ENCODE peak calls at places on chromosomes 2 and 18, in seven cellular contexts. H is neuronal stem cell, R is H1, U is mesendoderm, X is IMR-90, C is H9, J is mesenchymal stem cell. O is an unnamed sample.

GRCh38 chr2:217398860-217399259 is 539.0 kb upstream of the TNP1 start:
- DNase-seq in X (no peak), R (no peak), C (no peak), H (no peak), J (no peak), U (no peak), O (no peak)

GRCh38 chr2:71223767-71224333 is 3.1 kb downstream of the PAIP2B start:
- DNase-seq in H (peak), X (peak), R (no peak), C (peak), J (peak), U (peak), O (peak)

GRCh38 chr2:62163106-62163831 is 32.6 kb upstream of the B3GNT2 start:
- DNase-seq in X (no peak), C (no peak), R (no peak), H (no peak), J (no peak), U (peak), O (no peak)

GRCh38 chr2:152440460-152440859 is 105.5 kb downstream of the FMNL2 start:
- DNase-seq in J (no peak), H (no peak), C (no peak), R (no peak), X (no peak), U (no peak), O (peak)

GRCh38 chr2:28952806-28953190 is 28.3 kb upstream of the TOGARAM2 start:
- DNase-seq in U (peak), C (no peak), R (no peak), X (no peak), J (no peak), H (no peak), O (no peak)

GRCh38 chr18:79882522-79883241 is 68.8 kb downstream of the SLC66A2 start:
- DNase-seq in X (no peak), J (no peak), C (peak), R (no peak), H (no peak), U (no peak), O (no peak)

GRCh38 chr2:190215620-190216019 is 104.0 kb downstream of the HIBCH start:
- DNase-seq in H (peak), J (no peak), C (no peak), U (no peak), R (no peak), X (no peak), O (no peak)

GRCh38 chr2:37984589-37984988 is 59.5 kb downstream of the RMDN2 start:
- DNase-seq in X (peak), J (peak), C (no peak), U (peak), H (no peak), R (no peak), O (no peak)

GRCh38 chr2:24021122-24021998 is 11.5 kb downstream of the MFSD2B start:
- DNase-seq in H (no peak), J (no peak), U (peak), R (peak), X (no peak), C (peak), O (peak)

GRCh38 chr2:241359481-241360045 is 3.5 kb downstream of the FARP2 start:
- DNase-seq in J (no peak), X (no peak), H (no peak), C (no peak), R (no peak), U (no peak), O (no peak)

GRCh38 chr2:175111200-175111657 is 56.8 kb downstream of the ATF2 start:
- DNase-seq in R (no peak), H (peak), X (peak), J (peak), C (no peak), U (peak), O (peak)

GRCh38 chr18:22971038-22971437 is 37.9 kb downstream of the RBBP8 start:
- DNase-seq in C (no peak), J (no peak), X (peak), U (no peak), R (no peak), H (no peak), O (no peak)

GRCh38 chr2:176189666-176190641 is 1.5 kb downstream of the HOXD1 start:
- DNase-seq in H (no peak), C (peak), U (no peak), X (no peak), J (no peak), R (no peak), O (no peak)

DNA sequence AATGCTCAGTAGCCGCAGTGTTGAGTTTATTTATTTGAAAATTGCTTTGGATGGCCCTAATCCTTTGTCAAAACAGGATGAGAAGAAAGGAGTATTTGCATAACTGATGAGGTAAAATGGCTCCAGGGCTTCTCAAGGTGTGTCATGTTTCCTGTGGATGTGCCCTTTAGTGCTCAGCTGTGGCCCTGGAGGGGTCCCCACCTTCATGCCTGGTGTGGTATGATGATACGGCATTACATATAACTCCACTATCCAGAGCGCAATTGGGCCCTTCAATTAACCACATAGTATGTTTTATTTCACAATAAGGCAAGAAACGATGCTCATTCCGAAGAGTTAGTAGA is 39.8 kb upstream of the TMEM178A start:
- DNase-seq in H (no peak), R (no peak), X (no peak), U (no peak), J (no peak), C (no peak), O (no peak)
- H3K18ac ChIP-seq in H (no peak), R (no peak), X (no peak), U (no peak), J (no peak), C (no peak), O (no peak)

GRCh38 chr2:212730994-212731393 is 192.4 kb upstream of the ERBB4 start:
- DNase-seq in H (no peak), C (no peak), R (no peak), X (no peak), J (no peak), U (no peak), O (no peak)
- H3K18ac ChIP-seq in H (no peak), C (no peak), R (no peak), X (no peak), J (no peak), U (no peak), O (no peak)

GRCh38 chr2:33458248-33458819 is 18.1 kb upstream of the RASGRP3 start:
- DNase-seq in H (no peak), C (no peak), R (no peak), J (no peak), U (no peak), X (no peak), O (no peak)
- H3K18ac ChIP-seq in H (no peak), C (no peak), R (no peak), J (no peak), U (no peak), X (no peak), O (no peak)

GRCh38 chr2:103959174-103960125 is 894.5 kb upstream of the POU3F3 start:
- DNase-seq in R (peak), U (peak), X (no peak), H (peak), C (peak), J (no peak), O (no peak)
- H3K18ac ChIP-seq in R (no peak), U (no peak), X (no peak), H (no peak), C (no peak), J (no peak), O (no peak)

DNA sequence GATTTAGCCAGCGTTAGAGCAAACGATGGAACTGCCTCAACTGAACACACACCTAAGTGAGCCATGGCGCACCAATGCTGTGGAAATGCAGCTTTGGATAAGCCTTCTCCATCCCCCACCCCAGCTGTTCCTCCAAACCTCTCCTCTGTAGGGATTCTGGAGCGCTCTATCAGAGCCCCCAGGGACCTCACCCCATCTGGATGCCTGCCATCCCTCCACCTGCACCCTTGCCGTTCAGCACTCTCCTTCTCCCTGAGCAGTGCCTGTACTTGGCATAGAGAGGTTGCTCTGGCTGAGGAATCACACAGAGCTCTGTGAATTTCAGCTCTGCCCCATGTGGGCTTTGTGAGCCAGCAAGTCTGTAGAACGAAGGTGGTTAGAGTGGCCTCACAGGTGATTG is 42.8 kb upstream of the INHBB start:
- DNase-seq in C (no peak), U (no peak), X (no peak), H (no peak), R (no peak), J (no peak), O (no peak)
- H3K18ac ChIP-seq in C (no peak), U (no peak), X (no peak), H (peak), R (no peak), J (no peak), O (no peak)

GRCh38 chr18:57051019-57051418 is 95.9 kb upstream of the BOD1L2 start:
- DNase-seq in J (no peak), H (no peak), C (no peak), R (no peak), U (no peak), X (no peak), O (no peak)
- H3K18ac ChIP-seq in J (no peak), H (peak), C (no peak), R (no peak), U (no peak), X (no peak), O (no peak)

DNA sequence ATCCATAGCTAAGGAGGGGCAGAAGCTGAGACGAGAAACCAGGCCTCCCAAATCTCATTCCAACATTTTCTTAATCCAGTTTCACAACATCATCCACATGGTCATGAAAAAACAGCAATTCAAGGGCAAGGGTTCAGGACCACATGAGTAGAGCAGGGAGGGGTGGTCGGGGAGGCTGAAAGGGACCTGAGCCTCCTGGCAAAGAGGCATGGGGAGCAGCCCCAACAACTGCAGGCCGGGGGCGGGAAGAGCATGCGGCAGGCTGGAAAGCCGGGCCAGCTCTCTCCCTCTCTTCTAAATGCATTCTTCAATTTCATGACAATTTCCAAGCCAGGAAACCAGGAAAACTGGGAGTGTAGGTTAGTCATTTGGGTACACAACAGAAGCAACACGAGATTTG is 76.7 kb downstream of the DNMT3A start:
- DNase-seq in X (no peak), C (no peak), H (no peak), R (no peak), J (no peak), U (no peak), O (no peak)
- H3K18ac ChIP-seq in X (no peak), C (no peak), H (peak), R (peak), J (no peak), U (no peak), O (no peak)